ENCODE peak calls at places on chromosomes 11 and 22, in eight cellular contexts. One of them, this sample, is unnamed.

GRCh38 chr11:2940166-2940929 is 11.1 kb upstream of the PHLDA2 start:
- DNase-seq in substantia nigra: no peak
- DNase-seq in H9: peak; percentile 29
- DNase-seq in effector memory CD4-positive, alpha-beta T cell: no peak
- DNase-seq in neuronal stem cell: no peak
- DNase-seq in dorsolateral prefrontal cortex: no peak
- DNase-seq in CD4-positive, CD25-positive, alpha-beta regulatory T cell: no peak
- DNase-seq in trophoblast cell: peak; percentile 28
- DNase-seq in this sample: peak; percentile 60

GRCh38 chr11:4038973-4039372 is 55.6 kb upstream of the RRM1 start:
- DNase-seq in substantia nigra: no peak
- DNase-seq in H9: no peak
- DNase-seq in effector memory CD4-positive, alpha-beta T cell: no peak
- DNase-seq in neuronal stem cell: no peak
- DNase-seq in dorsolateral prefrontal cortex: no peak
- DNase-seq in CD4-positive, CD25-positive, alpha-beta regulatory T cell: no peak
- DNase-seq in trophoblast cell: no peak
- DNase-seq in this sample: no peak

GRCh38 chr11:119972281-119972680 is 165.6 kb downstream of the TRIM29 start:
- DNase-seq in substantia nigra: no peak
- DNase-seq in H9: no peak
- DNase-seq in effector memory CD4-positive, alpha-beta T cell: no peak
- DNase-seq in neuronal stem cell: no peak
- DNase-seq in dorsolateral prefrontal cortex: no peak
- DNase-seq in CD4-positive, CD25-positive, alpha-beta regulatory T cell: no peak
- DNase-seq in trophoblast cell: no peak
- DNase-seq in this sample: no peak

GRCh38 chr11:71543866-71544265 is 4.4 kb upstream of the KRTAP5-9 start:
- DNase-seq in substantia nigra: no peak
- DNase-seq in H9: no peak
- DNase-seq in effector memory CD4-positive, alpha-beta T cell: no peak
- DNase-seq in neuronal stem cell: no peak
- DNase-seq in dorsolateral prefrontal cortex: no peak
- DNase-seq in CD4-positive, CD25-positive, alpha-beta regulatory T cell: no peak
- DNase-seq in trophoblast cell: no peak
- DNase-seq in this sample: no peak

GRCh38 chr11:128772814-128773213 is 78.9 kb downstream of the FLI1 start:
- DNase-seq in substantia nigra: no peak
- DNase-seq in H9: no peak
- DNase-seq in effector memory CD4-positive, alpha-beta T cell: peak; percentile 50
- DNase-seq in neuronal stem cell: no peak
- DNase-seq in dorsolateral prefrontal cortex: no peak
- DNase-seq in CD4-positive, CD25-positive, alpha-beta regulatory T cell: no peak
- DNase-seq in trophoblast cell: no peak
- DNase-seq in this sample: peak; percentile 72

GRCh38 chr11:108666373-108666772 is 1.5 kb downstream of the DDX10 start:
- DNase-seq in substantia nigra: no peak
- DNase-seq in H9: peak; percentile 45
- DNase-seq in effector memory CD4-positive, alpha-beta T cell: no peak
- DNase-seq in neuronal stem cell: no peak
- DNase-seq in dorsolateral prefrontal cortex: no peak
- DNase-seq in CD4-positive, CD25-positive, alpha-beta regulatory T cell: no peak
- DNase-seq in trophoblast cell: no peak
- DNase-seq in this sample: no peak

GRCh38 chr22:17237031-17237668 is 17.9 kb upstream of the ADA2 start:
- DNase-seq in substantia nigra: peak; percentile 10
- DNase-seq in H9: no peak
- DNase-seq in effector memory CD4-positive, alpha-beta T cell: no peak
- DNase-seq in neuronal stem cell: no peak
- DNase-seq in dorsolateral prefrontal cortex: no peak
- DNase-seq in CD4-positive, CD25-positive, alpha-beta regulatory T cell: no peak
- DNase-seq in trophoblast cell: peak; percentile 27
- DNase-seq in this sample: no peak

GRCh38 chr11:94742645-94743044 is 25.5 kb upstream of the AMOTL1 start:
- DNase-seq in substantia nigra: no peak
- DNase-seq in H9: no peak
- DNase-seq in effector memory CD4-positive, alpha-beta T cell: no peak
- DNase-seq in neuronal stem cell: no peak
- DNase-seq in dorsolateral prefrontal cortex: no peak
- DNase-seq in CD4-positive, CD25-positive, alpha-beta regulatory T cell: no peak
- DNase-seq in trophoblast cell: no peak
- DNase-seq in this sample: no peak

GRCh38 chr11:67117667-67118058 is 1.4 kb upstream of the KDM2A start:
- DNase-seq in substantia nigra: no peak
- DNase-seq in H9: peak; percentile 56
- DNase-seq in effector memory CD4-positive, alpha-beta T cell: peak; percentile 19
- DNase-seq in neuronal stem cell: no peak
- DNase-seq in dorsolateral prefrontal cortex: peak; percentile 27
- DNase-seq in CD4-positive, CD25-positive, alpha-beta regulatory T cell: peak; percentile 19
- DNase-seq in trophoblast cell: peak; percentile 26
- DNase-seq in this sample: peak; percentile 67

GRCh38 chr11:124799384-124800225 is 601 bp downstream of the MSANTD2 start:
- DNase-seq in substantia nigra: no peak
- DNase-seq in H9: peak; percentile 48
- DNase-seq in effector memory CD4-positive, alpha-beta T cell: peak; percentile 24
- DNase-seq in neuronal stem cell: peak; percentile 55
- DNase-seq in dorsolateral prefrontal cortex: peak; percentile 7
- DNase-seq in CD4-positive, CD25-positive, alpha-beta regulatory T cell: peak; percentile 44
- DNase-seq in trophoblast cell: peak; percentile 66
- DNase-seq in this sample: no peak

GRCh38 chr11:77609234-77609633 is 19.5 kb downstream of the AQP11 start:
- DNase-seq in substantia nigra: no peak
- DNase-seq in H9: no peak
- DNase-seq in effector memory CD4-positive, alpha-beta T cell: no peak
- DNase-seq in neuronal stem cell: no peak
- DNase-seq in dorsolateral prefrontal cortex: no peak
- DNase-seq in CD4-positive, CD25-positive, alpha-beta regulatory T cell: no peak
- DNase-seq in trophoblast cell: no peak
- DNase-seq in this sample: no peak

GRCh38 chr11:131977854-131978253 is 607.4 kb downstream of the NTM start:
- DNase-seq in substantia nigra: no peak
- DNase-seq in H9: peak; percentile 33
- DNase-seq in effector memory CD4-positive, alpha-beta T cell: no peak
- DNase-seq in neuronal stem cell: no peak
- DNase-seq in dorsolateral prefrontal cortex: no peak
- DNase-seq in CD4-positive, CD25-positive, alpha-beta regulatory T cell: no peak
- DNase-seq in trophoblast cell: peak; percentile 18
- DNase-seq in this sample: no peak

GRCh38 chr11:119701591-119702260 is 27.3 kb downstream of the NECTIN1 start:
- DNase-seq in substantia nigra: no peak
- DNase-seq in H9: no peak
- DNase-seq in effector memory CD4-positive, alpha-beta T cell: no peak
- DNase-seq in neuronal stem cell: no peak
- DNase-seq in dorsolateral prefrontal cortex: peak; percentile 41
- DNase-seq in CD4-positive, CD25-positive, alpha-beta regulatory T cell: no peak
- DNase-seq in trophoblast cell: peak; percentile 49
- DNase-seq in this sample: no peak

GRCh38 chr11:122491486-122491885 is 164.0 kb upstream of the UBASH3B start:
- DNase-seq in substantia nigra: no peak
- DNase-seq in H9: no peak
- DNase-seq in effector memory CD4-positive, alpha-beta T cell: no peak
- DNase-seq in neuronal stem cell: no peak
- DNase-seq in dorsolateral prefrontal cortex: no peak
- DNase-seq in CD4-positive, CD25-positive, alpha-beta regulatory T cell: no peak
- DNase-seq in trophoblast cell: no peak
- DNase-seq in this sample: no peak

GRCh38 chr22:27531782-27532530 is 269.6 kb downstream of the MN1 start:
- DNase-seq in substantia nigra: no peak
- DNase-seq in H9: no peak
- DNase-seq in effector memory CD4-positive, alpha-beta T cell: no peak
- DNase-seq in neuronal stem cell: no peak
- DNase-seq in dorsolateral prefrontal cortex: no peak
- DNase-seq in CD4-positive, CD25-positive, alpha-beta regulatory T cell: no peak
- DNase-seq in trophoblast cell: peak; percentile 86
- DNase-seq in this sample: no peak

GRCh38 chr11:130672911-130673310 is 224.5 kb downstream of the ADAMTS15 start:
- DNase-seq in substantia nigra: no peak
- DNase-seq in H9: no peak
- DNase-seq in effector memory CD4-positive, alpha-beta T cell: no peak
- DNase-seq in neuronal stem cell: no peak
- DNase-seq in dorsolateral prefrontal cortex: no peak
- DNase-seq in CD4-positive, CD25-positive, alpha-beta regulatory T cell: no peak
- DNase-seq in trophoblast cell: peak; percentile 74
- DNase-seq in this sample: no peak

GRCh38 chr11:96538104-96538503 is 148.3 kb downstream of the JRKL start:
- DNase-seq in substantia nigra: no peak
- DNase-seq in H9: no peak
- DNase-seq in effector memory CD4-positive, alpha-beta T cell: no peak
- DNase-seq in neuronal stem cell: no peak
- DNase-seq in dorsolateral prefrontal cortex: no peak
- DNase-seq in CD4-positive, CD25-positive, alpha-beta regulatory T cell: no peak
- DNase-seq in trophoblast cell: no peak
- DNase-seq in this sample: no peak

GRCh38 chr11:116641561-116642045 is 131.2 kb downstream of the BUD13 start:
- DNase-seq in substantia nigra: no peak
- DNase-seq in H9: peak; percentile 83
- DNase-seq in effector memory CD4-positive, alpha-beta T cell: no peak
- DNase-seq in neuronal stem cell: peak; percentile 30
- DNase-seq in dorsolateral prefrontal cortex: peak; percentile 56
- DNase-seq in CD4-positive, CD25-positive, alpha-beta regulatory T cell: no peak
- DNase-seq in trophoblast cell: peak; percentile 59
- DNase-seq in this sample: no peak

GRCh38 chr11:34493468-34493867 is 20.1 kb downstream of the ELF5 start:
- DNase-seq in substantia nigra: no peak
- DNase-seq in H9: no peak
- DNase-seq in effector memory CD4-positive, alpha-beta T cell: no peak
- DNase-seq in neuronal stem cell: no peak
- DNase-seq in dorsolateral prefrontal cortex: no peak
- DNase-seq in CD4-positive, CD25-positive, alpha-beta regulatory T cell: no peak
- DNase-seq in trophoblast cell: no peak
- DNase-seq in this sample: no peak

GRCh38 chr11:74570266-74571061 is 21.9 kb upstream of the POLD3 start:
- DNase-seq in substantia nigra: no peak
- DNase-seq in H9: peak; percentile 57
- DNase-seq in effector memory CD4-positive, alpha-beta T cell: no peak
- DNase-seq in neuronal stem cell: peak; percentile 37
- DNase-seq in dorsolateral prefrontal cortex: peak; percentile 12
- DNase-seq in CD4-positive, CD25-positive, alpha-beta regulatory T cell: no peak
- DNase-seq in trophoblast cell: peak; percentile 81
- DNase-seq in this sample: no peak

GRCh38 chr22:29187831-29188230 is 17.9 kb upstream of the EMID1 start:
- DNase-seq in substantia nigra: no peak
- DNase-seq in H9: no peak
- DNase-seq in effector memory CD4-positive, alpha-beta T cell: no peak
- DNase-seq in neuronal stem cell: no peak
- DNase-seq in dorsolateral prefrontal cortex: peak; percentile 59
- DNase-seq in CD4-positive, CD25-positive, alpha-beta regulatory T cell: no peak
- DNase-seq in trophoblast cell: no peak
- DNase-seq in this sample: no peak

GRCh38 chr22:45552580-45553332 is 50.1 kb downstream of the FBLN1 start:
- DNase-seq in substantia nigra: no peak
- DNase-seq in H9: peak; percentile 42
- DNase-seq in effector memory CD4-positive, alpha-beta T cell: no peak
- DNase-seq in neuronal stem cell: no peak
- DNase-seq in dorsolateral prefrontal cortex: no peak
- DNase-seq in CD4-positive, CD25-positive, alpha-beta regulatory T cell: no peak
- DNase-seq in trophoblast cell: no peak
- DNase-seq in this sample: peak; percentile 77

GRCh38 chr22:50535113-50535512 is 5.3 kb upstream of the TYMP start:
- DNase-seq in substantia nigra: no peak
- DNase-seq in H9: no peak
- DNase-seq in effector memory CD4-positive, alpha-beta T cell: no peak
- DNase-seq in neuronal stem cell: no peak
- DNase-seq in dorsolateral prefrontal cortex: no peak
- DNase-seq in CD4-positive, CD25-positive, alpha-beta regulatory T cell: no peak
- DNase-seq in trophoblast cell: no peak
- DNase-seq in this sample: no peak

DNA sequence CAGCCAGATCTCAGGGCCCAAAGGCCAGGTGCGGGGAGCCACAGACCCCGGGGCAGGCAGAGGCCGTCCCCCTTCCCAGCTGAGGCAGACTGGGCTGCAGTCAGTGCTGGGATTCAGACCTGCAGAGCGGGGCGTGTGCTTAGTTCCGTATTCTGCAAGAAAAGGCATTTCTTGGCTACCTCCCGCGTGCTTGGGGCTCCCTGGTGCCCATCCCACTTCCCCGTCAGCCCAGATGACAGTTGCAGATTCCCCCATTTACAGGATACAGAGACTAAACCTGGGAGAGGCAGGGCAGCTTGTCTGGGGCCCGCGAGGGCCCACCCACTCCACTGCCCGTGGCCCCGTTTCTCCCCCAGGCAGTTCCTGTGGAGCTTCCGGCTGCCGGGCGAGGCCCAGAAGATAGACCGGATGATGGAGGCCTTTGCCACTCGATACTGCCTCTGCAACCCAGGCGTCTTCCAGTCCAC is 18.3 kb downstream of the CYTH4 start:
- DNase-seq in substantia nigra: no peak
- DNase-seq in H9: no peak
- DNase-seq in effector memory CD4-positive, alpha-beta T cell: no peak
- DNase-seq in neuronal stem cell: no peak
- DNase-seq in dorsolateral prefrontal cortex: no peak
- DNase-seq in CD4-positive, CD25-positive, alpha-beta regulatory T cell: peak; percentile 28
- DNase-seq in trophoblast cell: no peak
- DNase-seq in this sample: no peak
- H3K27ac ChIP-seq in substantia nigra: no peak overlapping the region
- H3K27ac ChIP-seq in H9: no peak overlapping the region
- H3K27ac ChIP-seq in effector memory CD4-positive, alpha-beta T cell: peak overlapping the region; percentile 70
- H3K27ac ChIP-seq in neuronal stem cell: no peak overlapping the region
- H3K27ac ChIP-seq in dorsolateral prefrontal cortex: no peak overlapping the region
- H3K27ac ChIP-seq in CD4-positive, CD25-positive, alpha-beta regulatory T cell: peak overlapping the region; percentile 94
- H3K27ac ChIP-seq in trophoblast cell: no peak overlapping the region
- H3K27ac ChIP-seq in this sample: no peak overlapping the region

GRCh38 chr11:15837901-15838489 is 518.4 kb downstream of the SOX6 start:
- DNase-seq in substantia nigra: no peak
- DNase-seq in H9: no peak
- DNase-seq in effector memory CD4-positive, alpha-beta T cell: no peak
- DNase-seq in neuronal stem cell: no peak
- DNase-seq in dorsolateral prefrontal cortex: no peak
- DNase-seq in CD4-positive, CD25-positive, alpha-beta regulatory T cell: no peak
- DNase-seq in trophoblast cell: no peak
- DNase-seq in this sample: no peak
- H3K27ac ChIP-seq in substantia nigra: no peak overlapping the region
- H3K27ac ChIP-seq in H9: no peak overlapping the region
- H3K27ac ChIP-seq in effector memory CD4-positive, alpha-beta T cell: no peak overlapping the region
- H3K27ac ChIP-seq in neuronal stem cell: no peak overlapping the region
- H3K27ac ChIP-seq in dorsolateral prefrontal cortex: no peak overlapping the region
- H3K27ac ChIP-seq in CD4-positive, CD25-positive, alpha-beta regulatory T cell: no peak overlapping the region
- H3K27ac ChIP-seq in trophoblast cell: no peak overlapping the region
- H3K27ac ChIP-seq in this sample: no peak overlapping the region

GRCh38 chr22:25154686-25154999 is 45.0 kb upstream of the CRYBB3 start:
- DNase-seq in substantia nigra: no peak
- DNase-seq in H9: no peak
- DNase-seq in effector memory CD4-positive, alpha-beta T cell: no peak
- DNase-seq in neuronal stem cell: no peak
- DNase-seq in dorsolateral prefrontal cortex: no peak
- DNase-seq in CD4-positive, CD25-positive, alpha-beta regulatory T cell: no peak
- DNase-seq in trophoblast cell: no peak
- DNase-seq in this sample: no peak
- H3K27ac ChIP-seq in substantia nigra: no peak overlapping the region
- H3K27ac ChIP-seq in H9: no peak overlapping the region
- H3K27ac ChIP-seq in effector memory CD4-positive, alpha-beta T cell: no peak overlapping the region
- H3K27ac ChIP-seq in neuronal stem cell: no peak overlapping the region
- H3K27ac ChIP-seq in dorsolateral prefrontal cortex: no peak overlapping the region
- H3K27ac ChIP-seq in CD4-positive, CD25-positive, alpha-beta regulatory T cell: no peak overlapping the region
- H3K27ac ChIP-seq in trophoblast cell: peak overlapping the region; percentile 63
- H3K27ac ChIP-seq in this sample: peak overlapping the region; percentile 17

DNA sequence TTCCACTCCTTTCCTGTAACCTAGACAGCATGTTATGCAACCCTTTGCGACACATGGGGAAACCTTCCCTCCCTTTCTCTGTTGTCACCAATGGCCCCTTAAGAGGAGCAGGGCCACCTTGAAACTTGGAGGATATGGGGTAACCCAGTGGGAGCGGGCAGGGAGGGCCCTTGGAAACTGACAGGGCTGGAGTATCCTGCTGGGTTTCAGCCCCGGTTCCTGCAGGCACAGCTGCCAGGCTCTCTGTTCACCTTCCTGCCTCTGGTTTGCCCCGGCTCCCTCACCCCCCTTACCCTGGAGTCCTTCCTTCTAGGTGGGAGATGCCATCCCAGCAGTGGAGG is 1.5 kb downstream of the PRDX5 start:
- DNase-seq in substantia nigra: no peak
- DNase-seq in H9: no peak
- DNase-seq in effector memory CD4-positive, alpha-beta T cell: no peak
- DNase-seq in neuronal stem cell: no peak
- DNase-seq in dorsolateral prefrontal cortex: no peak
- DNase-seq in CD4-positive, CD25-positive, alpha-beta regulatory T cell: no peak
- DNase-seq in trophoblast cell: no peak
- DNase-seq in this sample: no peak
- H3K27ac ChIP-seq in substantia nigra: peak overlapping the region; percentile 46
- H3K27ac ChIP-seq in H9: no peak overlapping the region
- H3K27ac ChIP-seq in effector memory CD4-positive, alpha-beta T cell: peak overlapping the region; percentile 46
- H3K27ac ChIP-seq in neuronal stem cell: no peak overlapping the region
- H3K27ac ChIP-seq in dorsolateral prefrontal cortex: no peak overlapping the region
- H3K27ac ChIP-seq in CD4-positive, CD25-positive, alpha-beta regulatory T cell: peak overlapping the region; percentile 98
- H3K27ac ChIP-seq in trophoblast cell: no peak overlapping the region
- H3K27ac ChIP-seq in this sample: peak overlapping the region; percentile 95

This sample was measured in ascending aorta.